ENCODE peak calls at places on chromosomes 11 and 22, in seven cellular contexts. C, E, L, Y, M, I and J are unnamed samples.

GRCh38 chr11:10414181-10414580 is 40.9 kb upstream of the AMPD3 start:
- DNase-seq in C (no peak), E (peak), L (no peak), Y (no peak), M (no peak), I (no peak), J (no peak)

GRCh38 chr11:117827521-117828511 is 3.3 kb upstream of the FXYD2 start:
- DNase-seq in C (no peak), E (no peak), L (peak), Y (peak), M (no peak), I (peak), J (peak)

GRCh38 chr11:115869780-115870431 is 365.7 kb upstream of the CADM1 start:
- DNase-seq in C (no peak), E (no peak), L (no peak), Y (no peak), M (no peak), I (peak), J (no peak)

GRCh38 chr11:777288-778255 is at the start of gene GATD1:
- DNase-seq in C (peak), E (peak), L (peak), Y (peak), M (peak), I (peak), J (peak)

GRCh38 chr11:76250520-76251222 is 44.4 kb upstream of the WNT11 start:
- DNase-seq in C (no peak), E (no peak), L (no peak), Y (no peak), M (no peak), I (no peak), J (no peak)

GRCh38 chr11:24295360-24295759 is 201.5 kb upstream of the LUZP2 start:
- DNase-seq in C (no peak), E (no peak), L (no peak), Y (no peak), M (no peak), I (no peak), J (peak)

GRCh38 chr22:40408718-40409612 is 38.6 kb downstream of the SGSM3 start:
- DNase-seq in C (no peak), E (no peak), L (no peak), Y (no peak), M (no peak), I (no peak), J (no peak)

GRCh38 chr11:101436511-101437142 is 147.2 kb downstream of the TRPC6 start:
- DNase-seq in C (peak), E (peak), L (no peak), Y (peak), M (no peak), I (no peak), J (peak)

GRCh38 chr11:107706531-107706930 is 5.3 kb downstream of the SLN start:
- DNase-seq in C (no peak), E (no peak), L (no peak), Y (no peak), M (no peak), I (no peak), J (no peak)

GRCh38 chr11:48088682-48089050 is 108.3 kb downstream of the PTPRJ start:
- DNase-seq in C (no peak), E (no peak), L (no peak), Y (no peak), M (no peak), I (no peak), J (no peak)

GRCh38 chr11:111064118-111064517 is 181.4 kb upstream of the POU2AF2 start:
- DNase-seq in C (no peak), E (peak), L (no peak), Y (no peak), M (peak), I (no peak), J (no peak)